ENCODE peak calls at places on chromosomes 6 and 20, in six cellular contexts. One of them, this sample, is unnamed.
A peak's percentile ranks its signal among the peaks of the same experiment; 100 is the strongest.

GRCh38 chr20:34262488-34263288 is 21.5 kb downstream of the ASIP start:
- DNase-seq in GM12878: no peak
- DNase-seq in H1: no peak
- DNase-seq in SK-N-SH: no peak
- DNase-seq in HCT116: no peak
- DNase-seq in endothelial cell of umbilical vein: no peak
- DNase-seq in this sample: no peak

GRCh38 chr6:63740709-63741108 is 105.1 kb downstream of the PHF3 start:
- DNase-seq in GM12878: no peak
- DNase-seq in H1: no peak
- DNase-seq in SK-N-SH: no peak
- DNase-seq in HCT116: peak; percentile 65
- DNase-seq in endothelial cell of umbilical vein: peak; percentile 82
- DNase-seq in this sample: no peak

GRCh38 chr6:38508894-38509293 is 130.8 kb downstream of the BTBD9 start:
- DNase-seq in GM12878: no peak
- DNase-seq in H1: no peak
- DNase-seq in SK-N-SH: no peak
- DNase-seq in HCT116: no peak
- DNase-seq in endothelial cell of umbilical vein: no peak
- DNase-seq in this sample: no peak

GRCh38 chr20:37435607-37436006 is 85.4 kb upstream of the NNAT start:
- DNase-seq in GM12878: no peak
- DNase-seq in H1: no peak
- DNase-seq in SK-N-SH: no peak
- DNase-seq in HCT116: no peak
- DNase-seq in endothelial cell of umbilical vein: no peak
- DNase-seq in this sample: no peak

GRCh38 chr6:90080876-90081464 is 186.7 kb downstream of the GJA10 start:
- DNase-seq in GM12878: peak; percentile 15
- DNase-seq in H1: no peak
- DNase-seq in SK-N-SH: no peak
- DNase-seq in HCT116: no peak
- DNase-seq in endothelial cell of umbilical vein: no peak
- DNase-seq in this sample: no peak

GRCh38 chr6:165852676-165853075 is 189.6 kb upstream of the PDE10A start:
- DNase-seq in GM12878: no peak
- DNase-seq in H1: no peak
- DNase-seq in SK-N-SH: no peak
- DNase-seq in HCT116: no peak
- DNase-seq in endothelial cell of umbilical vein: no peak
- DNase-seq in this sample: no peak

GRCh38 chr6:133244502-133244901 is 3.3 kb downstream of the EYA4 start:
- DNase-seq in GM12878: no peak
- DNase-seq in H1: no peak
- DNase-seq in SK-N-SH: no peak
- DNase-seq in HCT116: no peak
- DNase-seq in endothelial cell of umbilical vein: no peak
- DNase-seq in this sample: no peak

GRCh38 chr20:58549231-58549630 is 34.0 kb upstream of the APCDD1L start:
- DNase-seq in GM12878: no peak
- DNase-seq in H1: no peak
- DNase-seq in SK-N-SH: no peak
- DNase-seq in HCT116: no peak
- DNase-seq in endothelial cell of umbilical vein: no peak
- DNase-seq in this sample: no peak

GRCh38 chr6:31356216-31356945 is 598 bp downstream of the HLA-B start:
- DNase-seq in GM12878: no peak
- DNase-seq in H1: peak; percentile 65
- DNase-seq in SK-N-SH: peak; percentile 20
- DNase-seq in HCT116: no peak
- DNase-seq in endothelial cell of umbilical vein: peak; percentile 21
- DNase-seq in this sample: no peak

GRCh38 chr6:4435981-4436445 is 300.6 kb upstream of the ECI2 start:
- DNase-seq in GM12878: no peak
- DNase-seq in H1: no peak
- DNase-seq in SK-N-SH: no peak
- DNase-seq in HCT116: no peak
- DNase-seq in endothelial cell of umbilical vein: no peak
- DNase-seq in this sample: no peak

GRCh38 chr6:15608406-15608805 is 54.4 kb downstream of the DTNBP1 start:
- DNase-seq in GM12878: no peak
- DNase-seq in H1: no peak
- DNase-seq in SK-N-SH: no peak
- DNase-seq in HCT116: peak; percentile 21
- DNase-seq in endothelial cell of umbilical vein: peak; percentile 69
- DNase-seq in this sample: no peak

GRCh38 chr6:45445364-45445748 is 67.6 kb upstream of the SUPT3H start:
- DNase-seq in GM12878: no peak
- DNase-seq in H1: no peak
- DNase-seq in SK-N-SH: no peak
- DNase-seq in HCT116: no peak
- DNase-seq in endothelial cell of umbilical vein: no peak
- DNase-seq in this sample: no peak

GRCh38 chr6:45447721-45448120 is 70.0 kb upstream of the SUPT3H start:
- DNase-seq in GM12878: no peak
- DNase-seq in H1: no peak
- DNase-seq in SK-N-SH: no peak
- DNase-seq in HCT116: no peak
- DNase-seq in endothelial cell of umbilical vein: peak; percentile 43
- DNase-seq in this sample: no peak

GRCh38 chr6:45447005-45447404 is 69.3 kb upstream of the SUPT3H start:
- DNase-seq in GM12878: no peak
- DNase-seq in H1: no peak
- DNase-seq in SK-N-SH: no peak
- DNase-seq in HCT116: no peak
- DNase-seq in endothelial cell of umbilical vein: peak; percentile 5
- DNase-seq in this sample: no peak

GRCh38 chr6:45448417-45449389 is 71.0 kb upstream of the SUPT3H start:
- DNase-seq in GM12878: no peak
- DNase-seq in H1: no peak
- DNase-seq in SK-N-SH: no peak
- DNase-seq in HCT116: no peak
- DNase-seq in endothelial cell of umbilical vein: no peak
- DNase-seq in this sample: no peak

DNA sequence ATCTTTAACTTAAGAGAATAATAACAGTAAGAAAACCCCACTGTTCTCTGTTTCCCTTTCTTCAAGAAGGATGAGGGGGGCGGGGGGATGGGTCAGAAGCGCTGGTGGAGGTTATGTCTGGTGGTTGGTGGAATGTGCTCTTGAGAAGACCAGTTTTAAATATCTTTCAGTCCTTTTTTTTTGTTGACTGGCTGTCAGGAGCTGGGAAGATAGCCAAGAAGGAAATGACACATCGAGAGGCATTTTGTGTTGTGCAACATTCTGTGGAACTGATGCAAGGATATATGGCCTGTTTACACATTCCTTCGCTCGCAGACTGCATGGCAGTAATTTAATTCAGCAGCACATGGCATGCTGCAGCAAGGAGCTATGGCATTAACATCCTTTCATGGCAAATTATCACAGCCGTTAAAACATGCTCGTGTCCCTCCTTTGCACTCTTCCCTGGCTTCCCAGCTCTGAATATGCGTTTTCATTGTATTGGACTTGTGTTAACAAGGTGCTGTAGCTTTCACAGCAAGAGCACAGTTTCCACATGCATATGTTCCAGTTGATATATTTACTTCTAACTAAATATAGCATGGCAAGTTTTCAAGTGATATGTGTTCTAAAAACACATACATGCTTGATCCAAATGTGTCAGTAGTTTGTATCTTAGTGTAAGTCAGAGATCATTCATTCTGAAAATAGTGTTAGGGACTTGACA is 68.2 kb upstream of the SUPT3H start:
- DNase-seq in GM12878: no peak
- DNase-seq in H1: no peak
- DNase-seq in SK-N-SH: peak; percentile 1
- DNase-seq in HCT116: peak; percentile 94
- DNase-seq in endothelial cell of umbilical vein: peak; percentile 99
- DNase-seq in this sample: peak; percentile 99
- H3K27ac ChIP-seq in GM12878: no peak overlapping the region
- H3K27ac ChIP-seq in H1: no peak overlapping the region
- H3K27ac ChIP-seq in SK-N-SH: peak overlapping the region; percentile 83
- H3K27ac ChIP-seq in HCT116: peak overlapping the region; percentile 40
- H3K27ac ChIP-seq in endothelial cell of umbilical vein: peak overlapping the region; percentile 68
- H3K27ac ChIP-seq in this sample: peak overlapping the region; percentile 97

DNA sequence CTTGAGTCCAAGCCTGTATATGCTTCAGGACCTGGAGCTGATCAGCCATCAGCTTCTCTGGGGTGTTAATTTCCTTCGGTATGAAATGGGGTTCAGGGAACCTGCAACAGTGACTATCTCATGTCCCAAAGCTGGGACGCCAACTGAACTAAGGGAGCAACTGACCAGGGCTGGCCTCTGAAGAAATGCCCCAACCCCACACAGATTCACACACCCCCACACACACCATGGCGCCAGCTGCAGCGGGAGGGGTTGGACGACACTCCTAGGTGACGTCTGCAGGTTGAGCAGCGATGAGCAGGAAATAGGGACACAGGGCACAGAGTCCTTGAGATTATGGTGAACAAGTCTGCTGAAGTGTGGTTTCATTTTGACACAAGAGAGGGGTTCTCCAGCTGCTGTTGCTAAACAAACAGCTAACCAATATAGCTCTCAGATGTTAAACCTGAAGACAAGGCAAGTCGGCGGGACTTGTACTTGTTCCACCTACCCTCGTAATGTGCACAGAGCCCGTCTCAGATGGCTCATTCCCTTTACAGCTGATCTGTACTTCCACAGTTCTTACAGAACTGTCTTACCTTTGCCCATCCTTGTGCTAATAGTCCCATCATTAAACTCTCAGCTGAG is 7.5 kb upstream of the ADTRP start:
- DNase-seq in GM12878: peak; percentile 93
- DNase-seq in H1: no peak
- DNase-seq in SK-N-SH: no peak
- DNase-seq in HCT116: no peak
- DNase-seq in endothelial cell of umbilical vein: no peak
- DNase-seq in this sample: no peak
- TF ChIP-seq POLR2AphosphoS5 in GM12878: peak; percentile 60
- TF ChIP-seq POLR2AphosphoS5 in H1: no peak
- TF ChIP-seq POLR2AphosphoS5 in SK-N-SH: no peak
- TF ChIP-seq POLR2AphosphoS5 in HCT116: no peak
- TF ChIP-seq POLR2AphosphoS5 in endothelial cell of umbilical vein: no peak
- TF ChIP-seq POLR2AphosphoS5 in this sample: no peak

GRCh38 chr6:108119212-108120141 is 44.9 kb upstream of the OSTM1 start:
- DNase-seq in GM12878: no peak
- DNase-seq in H1: peak; percentile 83
- DNase-seq in SK-N-SH: peak; percentile 64
- DNase-seq in HCT116: no peak
- DNase-seq in endothelial cell of umbilical vein: no peak
- DNase-seq in this sample: no peak

GRCh38 chr6:108117427-108118358 is 43.2 kb upstream of the OSTM1 start:
- DNase-seq in GM12878: no peak
- DNase-seq in H1: peak; percentile 81
- DNase-seq in SK-N-SH: peak; percentile 74
- DNase-seq in HCT116: no peak
- DNase-seq in endothelial cell of umbilical vein: peak; percentile 19
- DNase-seq in this sample: no peak

GRCh38 chr6:108118791-108119211 is 44.3 kb upstream of the OSTM1 start:
- DNase-seq in GM12878: no peak
- DNase-seq in H1: no peak
- DNase-seq in SK-N-SH: peak; percentile 59
- DNase-seq in HCT116: no peak
- DNase-seq in endothelial cell of umbilical vein: peak; percentile 30
- DNase-seq in this sample: no peak

GRCh38 chr6:108116781-108117426 is 42.4 kb upstream of the OSTM1 start:
- DNase-seq in GM12878: no peak
- DNase-seq in H1: peak; percentile 68
- DNase-seq in SK-N-SH: peak; percentile 57
- DNase-seq in HCT116: no peak
- DNase-seq in endothelial cell of umbilical vein: no peak
- DNase-seq in this sample: no peak

DNA sequence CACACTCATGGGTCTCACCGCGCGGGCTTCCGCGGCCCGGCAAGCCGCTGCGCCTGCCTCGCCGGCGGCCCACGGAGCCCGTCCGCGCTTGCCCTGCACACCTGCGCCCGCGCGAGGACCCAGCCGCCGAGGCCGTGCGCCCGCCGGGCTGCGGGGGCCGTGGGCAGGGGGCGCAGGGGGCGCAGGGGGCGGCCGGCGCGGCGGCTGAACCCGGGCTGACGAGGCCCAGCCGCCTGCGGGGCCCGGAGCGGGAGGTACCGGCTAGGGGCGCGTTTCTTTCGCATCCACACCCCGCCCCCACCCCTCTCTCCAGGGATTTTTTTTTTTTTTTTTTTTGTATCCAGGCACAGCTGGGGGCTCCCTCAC is 43.8 kb upstream of the OSTM1 start:
- DNase-seq in GM12878: no peak
- DNase-seq in H1: no peak
- DNase-seq in SK-N-SH: peak; percentile 62
- DNase-seq in HCT116: no peak
- DNase-seq in endothelial cell of umbilical vein: no peak
- DNase-seq in this sample: no peak
- H3K9ac ChIP-seq in GM12878: no peak overlapping the region
- H3K9ac ChIP-seq in H1: no peak overlapping the region
- H3K9ac ChIP-seq in SK-N-SH: no peak overlapping the region
- H3K9ac ChIP-seq in HCT116: no peak overlapping the region
- H3K9ac ChIP-seq in endothelial cell of umbilical vein: no peak overlapping the region
- H3K9ac ChIP-seq in this sample: no peak overlapping the region

DNA sequence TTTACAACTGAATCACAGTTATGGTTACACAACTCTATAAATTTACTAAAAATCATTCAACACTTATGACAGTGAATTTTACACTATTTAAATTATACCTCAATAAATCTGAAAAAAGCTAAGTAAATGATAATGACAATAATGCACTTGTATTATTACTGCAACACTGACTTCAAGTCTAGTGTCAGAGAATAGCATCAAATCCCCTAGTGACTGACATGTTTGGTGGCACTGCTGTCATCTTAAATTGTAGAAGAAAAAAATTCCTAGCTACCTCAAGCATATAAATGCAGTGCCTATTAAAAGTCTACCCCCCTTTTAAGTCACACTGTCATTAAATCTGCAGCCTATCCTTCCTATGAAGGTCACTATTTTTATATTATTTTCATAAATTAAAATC is 189.4 kb upstream of the RUNX2 start:
- DNase-seq in GM12878: no peak
- DNase-seq in H1: no peak
- DNase-seq in SK-N-SH: no peak
- DNase-seq in HCT116: no peak
- DNase-seq in endothelial cell of umbilical vein: no peak
- DNase-seq in this sample: no peak
- H3K27ac ChIP-seq in GM12878: no peak overlapping the region
- H3K27ac ChIP-seq in H1: no peak overlapping the region
- H3K27ac ChIP-seq in SK-N-SH: no peak overlapping the region
- H3K27ac ChIP-seq in HCT116: no peak overlapping the region
- H3K27ac ChIP-seq in endothelial cell of umbilical vein: no peak overlapping the region
- H3K27ac ChIP-seq in this sample: no peak overlapping the region

GRCh38 chr20:62305149-62305764 is 2.5 kb downstream of the ADRM1 start:
- DNase-seq in GM12878: no peak
- DNase-seq in H1: no peak
- DNase-seq in SK-N-SH: no peak
- DNase-seq in HCT116: no peak
- DNase-seq in endothelial cell of umbilical vein: no peak
- DNase-seq in this sample: no peak
- TF ChIP-seq POLR2AphosphoS5 in GM12878: no peak
- TF ChIP-seq POLR2AphosphoS5 in H1: peak; percentile 14
- TF ChIP-seq POLR2AphosphoS5 in SK-N-SH: no peak
- TF ChIP-seq POLR2AphosphoS5 in HCT116: no peak
- TF ChIP-seq POLR2AphosphoS5 in endothelial cell of umbilical vein: no peak
- TF ChIP-seq POLR2AphosphoS5 in this sample: no peak

GRCh38 chr6:22332216-22332615 is 35.4 kb upstream of the PRL start:
- DNase-seq in GM12878: no peak
- DNase-seq in H1: no peak
- DNase-seq in SK-N-SH: no peak
- DNase-seq in HCT116: no peak
- DNase-seq in endothelial cell of umbilical vein: no peak
- DNase-seq in this sample: no peak
- H3K9ac ChIP-seq in GM12878: no peak overlapping the region
- H3K9ac ChIP-seq in H1: no peak overlapping the region
- H3K9ac ChIP-seq in SK-N-SH: no peak overlapping the region
- H3K9ac ChIP-seq in HCT116: no peak overlapping the region
- H3K9ac ChIP-seq in endothelial cell of umbilical vein: no peak overlapping the region
- H3K9ac ChIP-seq in this sample: no peak overlapping the region

This sample was measured in SK-N-MC.